ENCODE peak calls at places on chromosomes 16 and 17, in six cellular contexts. S is right lobe of liver; Z is tibial artery; R is transverse colon; J is CD8-positive, alpha-beta T cell; G is AG04450. Y is an unnamed sample.

GRCh38 chr17:78387982-78388941 is 9.8 kb downstream of the PGS1 start:
- DNase-seq in S (no peak), Z (no peak), R (peak; percentile 37), J (no peak), G (no peak), Y (no peak)

GRCh38 chr16:90019543-90020259 is 445 bp upstream of the DBNDD1 start:
- DNase-seq in S (peak; percentile 58), Z (no peak), R (peak; percentile 62), J (peak; percentile 61), G (peak; percentile 53), Y (no peak)

GRCh38 chr16:3578121-3578520 is 918 bp upstream of the NLRC3 start:
- DNase-seq in S (no peak), Z (no peak), R (peak; percentile 14), J (peak; percentile 40), G (no peak), Y (no peak)

GRCh38 chr17:44997733-44998520 is 29.8 kb upstream of the C1QL1 start:
- DNase-seq in S (no peak), Z (no peak), R (no peak), J (no peak), G (no peak), Y (no peak)

GRCh38 chr16:67179421-67180080 is 4.2 kb downstream of the MATCAP1 start:
- DNase-seq in S (no peak), Z (no peak), R (no peak), J (no peak), G (no peak), Y (no peak)

GRCh38 chr17:75603123-75603522 is 15.5 kb downstream of the MYO15B start:
- DNase-seq in S (no peak), Z (no peak), R (no peak), J (no peak), G (no peak), Y (no peak)

GRCh38 chr17:6603746-6604325 is 36.7 kb downstream of the KIAA0753 start:
- DNase-seq in S (no peak), Z (no peak), R (no peak), J (no peak), G (no peak), Y (no peak)

GRCh38 chr17:39145143-39145542 is 6.3 kb downstream of the PLXDC1 start:
- DNase-seq in S (no peak), Z (no peak), R (no peak), J (no peak), G (no peak), Y (no peak)

GRCh38 chr16:19696961-19697360 is 21.1 kb downstream of the KNOP1 start:
- DNase-seq in S (no peak), Z (no peak), R (no peak), J (no peak), G (no peak), Y (peak; percentile 11)

GRCh38 chr17:81491193-81491592 is 21.4 kb downstream of the ACTG1 start:
- DNase-seq in S (no peak), Z (no peak), R (peak; percentile 49), J (no peak), G (no peak), Y (no peak)

GRCh38 chr17:73933164-73933766 is 270.2 kb upstream of the RPL38 start:
- DNase-seq in S (no peak), Z (no peak), R (no peak), J (no peak), G (no peak), Y (no peak)

GRCh38 chr17:43169561-43170139 is 1.4 kb upstream of the NBR1 start:
- DNase-seq in S (peak; percentile 48), Z (peak; percentile 71), R (peak; percentile 42), J (peak; percentile 6), G (no peak), Y (no peak)

GRCh38 chr17:7280519-7281073 is 922 bp upstream of the SLC2A4 start:
- DNase-seq in S (peak; percentile 80), Z (peak; percentile 91), R (peak; percentile 91), J (peak; percentile 87), G (peak; percentile 51), Y (peak; percentile 85)

GRCh38 chr17:2442166-2442565 is 41.3 kb upstream of the MNT start:
- DNase-seq in S (no peak), Z (no peak), R (no peak), J (no peak), G (no peak), Y (no peak)

GRCh38 chr16:67865318-67865717 is 7.5 kb upstream of the EDC4 start:
- DNase-seq in S (no peak), Z (no peak), R (peak; percentile 27), J (no peak), G (no peak), Y (no peak)

GRCh38 chr17:8140413-8141029 is 11.7 kb downstream of the PER1 start:
- DNase-seq in S (no peak), Z (peak; percentile 74), R (no peak), J (no peak), G (no peak), Y (no peak)

GRCh38 chr17:4994081-4994595 is 3.2 kb downstream of the INCA1 start:
- DNase-seq in S (no peak), Z (no peak), R (no peak), J (no peak), G (no peak), Y (no peak)

GRCh38 chr16:71537643-71538042 is 11.4 kb downstream of the CHST4 start:
- DNase-seq in S (peak; percentile 55), Z (no peak), R (peak; percentile 55), J (peak; percentile 21), G (peak; percentile 8), Y (peak; percentile 32)

GRCh38 chr17:79305831-79306687 is 231.4 kb downstream of the ENGASE start:
- DNase-seq in S (no peak), Z (peak; percentile 89), R (no peak), J (no peak), G (no peak), Y (no peak)

GRCh38 chr16:27109666-27110523 is 43.2 kb downstream of the C16orf82 start:
- DNase-seq in S (peak; percentile 82), Z (peak; percentile 76), R (peak; percentile 90), J (peak; percentile 83), G (peak; percentile 18), Y (peak; percentile 48)

GRCh38 chr17:13544292-13544691 is 57.4 kb downstream of the HS3ST3A1 start:
- DNase-seq in S (no peak), Z (no peak), R (peak; percentile 13), J (no peak), G (peak; percentile 93), Y (no peak)

GRCh38 chr16:89122322-89122831 is 28.7 kb downstream of the ACSF3 start:
- DNase-seq in S (peak; percentile 17), Z (no peak), R (peak; percentile 86), J (peak; percentile 78), G (no peak), Y (no peak)

GRCh38 chr17:82826211-82826610 is 13.6 kb downstream of the ZNF750 start:
- DNase-seq in S (no peak), Z (no peak), R (no peak), J (no peak), G (no peak), Y (no peak)

DNA sequence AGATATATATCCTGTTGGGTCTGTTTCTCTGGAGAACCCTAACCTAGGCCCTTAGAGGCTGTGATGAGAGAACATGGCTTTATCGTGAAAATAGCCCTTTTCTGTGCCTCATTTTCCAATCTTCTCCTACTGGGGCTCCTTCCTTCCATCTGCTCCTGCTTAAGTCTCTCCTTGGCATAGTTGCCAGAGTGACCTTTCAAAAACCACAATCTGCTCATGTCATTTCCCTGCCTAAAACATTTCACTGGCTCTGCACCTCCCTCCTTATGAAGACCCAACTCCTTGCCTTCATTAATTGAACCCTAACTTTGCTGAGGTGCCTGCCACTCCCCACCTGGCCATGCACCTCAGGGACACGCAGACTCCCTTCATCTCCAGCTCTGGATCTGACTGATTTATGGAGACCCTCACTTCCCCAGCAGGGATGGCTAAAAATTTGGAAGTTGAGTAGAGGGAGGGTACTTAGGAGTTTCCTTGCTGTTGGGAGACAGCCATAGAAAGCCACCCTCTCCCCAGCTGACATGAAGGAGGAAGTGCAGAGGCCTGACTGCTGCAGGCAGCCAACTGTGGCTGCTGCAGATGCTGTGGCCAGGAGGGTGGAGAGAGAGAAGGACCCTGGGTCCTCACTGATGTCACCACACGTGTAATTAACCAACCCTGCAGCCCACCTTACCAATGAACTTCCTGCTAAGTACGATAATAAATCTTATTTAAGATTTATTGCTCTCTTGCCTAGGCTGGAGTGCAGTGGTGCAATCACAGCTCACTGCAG is 6.3 kb upstream of the GGA2 start:
- DNase-seq in S (no peak), Z (no peak), R (no peak), J (no peak), G (no peak), Y (no peak)
- H3K27me3 ChIP-seq in S (no peaks in the 10 kb centered on the region), Z (no peaks in the 10 kb centered on the region), R (no peaks in the 10 kb centered on the region), J (no peaks in the 10 kb centered on the region), G (no peaks in the 10 kb centered on the region), Y (no peaks in the 10 kb centered on the region)

GRCh38 chr16:8571061-8571596 is 19.2 kb downstream of the TMEM114 start:
- DNase-seq in S (no peak), Z (no peak), R (no peak), J (no peak), G (no peak), Y (no peak)
- H3K4me3 ChIP-seq in S (no peak overlapping the region), Z (no peak overlapping the region), R (no peak overlapping the region), J (no peak overlapping the region), G (no peak overlapping the region), Y (no peak overlapping the region)

GRCh38 chr16:49213594-49213993 is 68.0 kb downstream of the CBLN1 start:
- DNase-seq in S (no peak), Z (no peak), R (no peak), J (no peak), G (no peak), Y (no peak)

DNA sequence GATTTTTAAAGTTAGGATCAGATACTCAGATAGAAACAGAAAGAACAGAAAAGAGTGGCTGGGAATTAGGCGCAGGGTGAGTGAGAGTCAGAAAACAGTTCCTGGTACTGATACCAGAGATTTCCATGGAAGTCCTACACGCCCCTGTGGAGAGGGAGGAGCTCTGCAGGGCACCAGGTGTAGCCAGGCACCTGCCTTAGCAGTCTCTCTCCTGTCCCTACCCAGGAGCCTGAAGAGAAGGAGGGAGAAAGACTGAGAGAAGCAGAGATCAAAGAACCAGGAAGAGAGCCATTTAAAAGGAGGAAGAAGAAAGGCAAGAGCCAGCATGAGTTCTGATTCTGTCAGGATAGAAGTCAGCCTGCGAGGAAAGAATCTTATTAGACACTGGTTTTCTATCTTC is 65.0 kb downstream of the CBLN1 start:
- DNase-seq in S (no peak), Z (no peak), R (no peak), J (no peak), G (no peak), Y (no peak)
- TF ChIP-seq CTCF in S (no peak), Z (no peak), R (no peak), J (no peak), G (no peak), Y (no peak)

GRCh38 chr16:815861-816260 is 15.3 kb upstream of the GNG13 start:
- DNase-seq in S (no peak), Z (no peak), R (no peak), J (no peak), G (no peak), Y (no peak)
- H3K27me3 ChIP-seq in S (no peaks in the 10 kb centered on the region), Z (no peaks in the 10 kb centered on the region), R (peaks cover 83% of the 10 kb centered on the region), J (peaks cover 5% of the 10 kb centered on the region), G (peaks cover 19% of the 10 kb centered on the region), Y (no peaks in the 10 kb centered on the region)

GRCh38 chr17:31313982-31314787 is at the start of gene EVI2B:
- DNase-seq in S (no peak), Z (no peak), R (no peak), J (no peak), G (no peak), Y (no peak)
- H3K4me3 ChIP-seq in S (no peak within 1 kb of the TSS), Z (peak within 1 kb of the TSS; percentile 10), R (peak within 1 kb of the TSS; percentile 16), J (peak within 1 kb of the TSS; percentile 67), G (no peak within 1 kb of the TSS), Y (peak within 1 kb of the TSS; percentile 14)

Y was measured in dorsolateral prefrontal cortex.